ENCODE peak calls at places on chromosomes 3 and 15, in nine cellular contexts. U is GM12891, Z is dorsolateral prefrontal cortex, D is left ventricle myocardium inferior, Q is transverse colon, P is HCEC 1CT, I is A673, L is germinal center, M is WTC11. A is an unnamed sample.

GRCh38 chr3:68986496-68987208 is 26.8 kb downstream of the EOGT start:
- DNase-seq in U (no peak), Z (no peak), D (no peak), Q (no peak), P (no peak), I (no peak), L (no peak), M (no peak), A (no peak)

GRCh38 chr3:170553788-170554620 is 31.9 kb downstream of the SLC7A14 start:
- DNase-seq in U (no peak), Z (no peak), D (no peak), Q (no peak), P (peak; percentile 13), I (no peak), L (no peak), M (no peak), A (peak; percentile 17)

GRCh38 chr15:58947179-58947578 is 13.7 kb upstream of the SLTM start:
- DNase-seq in U (no peak), Z (no peak), D (no peak), Q (no peak), P (peak; percentile 19), I (no peak), L (no peak), M (no peak), A (peak; percentile 64)

GRCh38 chr3:148077951-148078350 is 619.8 kb upstream of the AGTR1 start:
- DNase-seq in U (no peak), Z (no peak), D (no peak), Q (no peak), P (no peak), I (no peak), L (no peak), M (no peak), A (no peak)

GRCh38 chr15:29319823-29320222 is 50.2 kb upstream of the NSMCE3 start:
- DNase-seq in U (no peak), Z (no peak), D (no peak), Q (no peak), P (no peak), I (no peak), L (no peak), M (no peak), A (no peak)

GRCh38 chr15:94125131-94125530 is 106.2 kb upstream of the MCTP2 start:
- DNase-seq in U (no peak), Z (no peak), D (no peak), Q (no peak), P (no peak), I (peak; percentile 84), L (no peak), M (no peak), A (no peak)

GRCh38 chr3:53318522-53318921 is 28.8 kb downstream of the DCP1A start:
- DNase-seq in U (no peak), Z (no peak), D (no peak), Q (no peak), P (peak; percentile 8), I (no peak), L (no peak), M (no peak), A (no peak)

GRCh38 chr15:45179221-45179985 is 8.4 kb downstream of the SHF start:
- DNase-seq in U (no peak), Z (no peak), D (no peak), Q (peak; percentile 69), P (peak; percentile 26), I (peak; percentile 60), L (peak; percentile 65), M (peak; percentile 72), A (peak; percentile 46)

GRCh38 chr3:190514163-190515153 is 573 bp downstream of the IL1RAP start:
- DNase-seq in U (no peak), Z (peak; percentile 66), D (peak; percentile 37), Q (peak; percentile 33), P (peak; percentile 59), I (peak; percentile 70), L (peak; percentile 11), M (peak; percentile 25), A (peak; percentile 31)

GRCh38 chr3:32969656-32970055 is 18.2 kb downstream of the CCR4 start:
- DNase-seq in U (no peak), Z (no peak), D (no peak), Q (no peak), P (peak; percentile 53), I (no peak), L (no peak), M (no peak), A (no peak)

GRCh38 chr15:60762167-60762566 is 283.2 kb upstream of the ICE2 start:
- DNase-seq in U (no peak), Z (no peak), D (no peak), Q (no peak), P (no peak), I (no peak), L (no peak), M (no peak), A (no peak)

GRCh38 chr15:73081321-73081958 is 29.2 kb downstream of the NEO1 start:
- DNase-seq in U (no peak), Z (no peak), D (no peak), Q (no peak), P (peak; percentile 62), I (peak; percentile 73), L (peak; percentile 4), M (no peak), A (peak; percentile 75)